ENCODE peak calls at places on chromosomes 5 and 9, in six cellular contexts. One of them, this sample, is unnamed.

GRCh38 chr5:81093536-81094196 is 133.5 kb downstream of the RASGRF2 start:
- DNase-seq in tibial artery: no peak
- DNase-seq in CD4-positive, CD25-positive, alpha-beta regulatory T cell: no peak
- DNase-seq in GM23248: no peak
- DNase-seq in HCT116: no peak
- DNase-seq in PC-3: no peak
- DNase-seq in this sample: no peak

GRCh38 chr5:129460121-129460950 is at the start of gene ADAMTS19:
- DNase-seq in tibial artery: no peak
- DNase-seq in GM23248: peak
- DNase-seq in HCT116: no peak
- DNase-seq in PC-3: peak
- DNase-seq in CD4-positive, CD25-positive, alpha-beta regulatory T cell: no peak
- DNase-seq in this sample: no peak

GRCh38 chr5:144030904-144031303 is 139.6 kb downstream of the YIPF5 start:
- DNase-seq in CD4-positive, CD25-positive, alpha-beta regulatory T cell: no peak
- DNase-seq in HCT116: no peak
- DNase-seq in PC-3: no peak
- DNase-seq in tibial artery: no peak
- DNase-seq in GM23248: no peak
- DNase-seq in this sample: no peak

GRCh38 chr9:73523391-73523790 is 371.7 kb downstream of the ANXA1 start:
- DNase-seq in GM23248: no peak
- DNase-seq in PC-3: no peak
- DNase-seq in HCT116: no peak
- DNase-seq in CD4-positive, CD25-positive, alpha-beta regulatory T cell: no peak
- DNase-seq in tibial artery: no peak
- DNase-seq in this sample: no peak

GRCh38 chr5:159106193-159106568 is 6.5 kb upstream of the EBF1 start:
- DNase-seq in GM23248: no peak
- DNase-seq in tibial artery: no peak
- DNase-seq in PC-3: no peak
- DNase-seq in CD4-positive, CD25-positive, alpha-beta regulatory T cell: no peak
- DNase-seq in HCT116: no peak
- DNase-seq in this sample: no peak

GRCh38 chr5:73821003-73821402 is 195.0 kb downstream of the ARHGEF28 start:
- DNase-seq in tibial artery: no peak
- DNase-seq in CD4-positive, CD25-positive, alpha-beta regulatory T cell: no peak
- DNase-seq in GM23248: no peak
- DNase-seq in PC-3: no peak
- DNase-seq in HCT116: no peak
- DNase-seq in this sample: no peak

GRCh38 chr5:74493426-74493825 is 147.1 kb downstream of the ENC1 start:
- DNase-seq in GM23248: no peak
- DNase-seq in tibial artery: no peak
- DNase-seq in HCT116: no peak
- DNase-seq in CD4-positive, CD25-positive, alpha-beta regulatory T cell: no peak
- DNase-seq in PC-3: no peak
- DNase-seq in this sample: no peak

GRCh38 chr5:142821027-142821732 is 51.0 kb downstream of the ARHGAP26 start:
- DNase-seq in PC-3: peak
- DNase-seq in tibial artery: no peak
- DNase-seq in HCT116: no peak
- DNase-seq in GM23248: no peak
- DNase-seq in CD4-positive, CD25-positive, alpha-beta regulatory T cell: no peak
- DNase-seq in this sample: no peak

GRCh38 chr5:147538232-147538631 is 28.4 kb upstream of the DPYSL3 start:
- DNase-seq in HCT116: no peak
- DNase-seq in CD4-positive, CD25-positive, alpha-beta regulatory T cell: no peak
- DNase-seq in tibial artery: no peak
- DNase-seq in PC-3: no peak
- DNase-seq in GM23248: no peak
- DNase-seq in this sample: no peak

GRCh38 chr5:177382423-177383029 is 1.7 kb upstream of the SLC34A1 start:
- DNase-seq in CD4-positive, CD25-positive, alpha-beta regulatory T cell: no peak
- DNase-seq in HCT116: no peak
- DNase-seq in tibial artery: no peak
- DNase-seq in GM23248: peak
- DNase-seq in PC-3: peak
- DNase-seq in this sample: no peak

GRCh38 chr5:174567506-174568141 is 156.8 kb upstream of the MSX2 start:
- DNase-seq in CD4-positive, CD25-positive, alpha-beta regulatory T cell: no peak
- DNase-seq in tibial artery: no peak
- DNase-seq in GM23248: no peak
- DNase-seq in HCT116: no peak
- DNase-seq in PC-3: no peak
- DNase-seq in this sample: peak

GRCh38 chr5:115209279-115209678 is 39.6 kb upstream of the TRIM36 start:
- DNase-seq in PC-3: no peak
- DNase-seq in GM23248: no peak
- DNase-seq in CD4-positive, CD25-positive, alpha-beta regulatory T cell: no peak
- DNase-seq in HCT116: no peak
- DNase-seq in tibial artery: peak
- DNase-seq in this sample: no peak

GRCh38 chr5:113102121-113102531 is 125.5 kb downstream of the DCP2 start:
- DNase-seq in PC-3: no peak
- DNase-seq in GM23248: peak
- DNase-seq in CD4-positive, CD25-positive, alpha-beta regulatory T cell: no peak
- DNase-seq in HCT116: no peak
- DNase-seq in tibial artery: no peak
- DNase-seq in this sample: no peak

GRCh38 chr5:565782-566445 is 41.7 kb upstream of the SLC9A3 start:
- DNase-seq in CD4-positive, CD25-positive, alpha-beta regulatory T cell: no peak
- DNase-seq in HCT116: no peak
- DNase-seq in PC-3: peak
- DNase-seq in GM23248: peak
- DNase-seq in tibial artery: no peak
- DNase-seq in this sample: no peak

GRCh38 chr5:170404398-170404797 is 15.2 kb upstream of the KCNMB1 start:
- DNase-seq in PC-3: no peak
- DNase-seq in HCT116: no peak
- DNase-seq in tibial artery: no peak
- DNase-seq in GM23248: no peak
- DNase-seq in CD4-positive, CD25-positive, alpha-beta regulatory T cell: no peak
- DNase-seq in this sample: no peak

GRCh38 chr5:55994502-55994997 is at the start of gene IL6ST:
- DNase-seq in CD4-positive, CD25-positive, alpha-beta regulatory T cell: peak
- DNase-seq in HCT116: no peak
- DNase-seq in tibial artery: peak
- DNase-seq in PC-3: peak
- DNase-seq in GM23248: peak
- DNase-seq in this sample: peak

GRCh38 chr5:93273176-93273575 is 307.8 kb downstream of the NR2F1-AS1 start:
- DNase-seq in tibial artery: no peak
- DNase-seq in PC-3: peak
- DNase-seq in HCT116: no peak
- DNase-seq in GM23248: peak
- DNase-seq in CD4-positive, CD25-positive, alpha-beta regulatory T cell: no peak
- DNase-seq in this sample: no peak

GRCh38 chr9:124212381-124213050 is 45.2 kb upstream of the NEK6 start:
- DNase-seq in GM23248: peak
- DNase-seq in CD4-positive, CD25-positive, alpha-beta regulatory T cell: no peak
- DNase-seq in PC-3: peak
- DNase-seq in tibial artery: no peak
- DNase-seq in HCT116: no peak
- DNase-seq in this sample: peak

GRCh38 chr5:127442085-127442484 is 75.4 kb upstream of the PRRC1 start:
- DNase-seq in PC-3: peak
- DNase-seq in CD4-positive, CD25-positive, alpha-beta regulatory T cell: no peak
- DNase-seq in HCT116: no peak
- DNase-seq in tibial artery: no peak
- DNase-seq in GM23248: peak
- DNase-seq in this sample: no peak

GRCh38 chr5:58810086-58810485 is 227.2 kb downstream of the RAB3C start:
- DNase-seq in CD4-positive, CD25-positive, alpha-beta regulatory T cell: no peak
- DNase-seq in HCT116: no peak
- DNase-seq in GM23248: no peak
- DNase-seq in tibial artery: no peak
- DNase-seq in PC-3: no peak
- DNase-seq in this sample: no peak

GRCh38 chr9:107389617-107390071 is 99.9 kb downstream of the KLF4 start:
- DNase-seq in tibial artery: peak
- DNase-seq in PC-3: peak
- DNase-seq in CD4-positive, CD25-positive, alpha-beta regulatory T cell: no peak
- DNase-seq in HCT116: no peak
- DNase-seq in GM23248: peak
- DNase-seq in this sample: no peak

GRCh38 chr5:72234265-72234700 is 85.8 kb downstream of the MRPS27 start:
- DNase-seq in GM23248: peak
- DNase-seq in HCT116: no peak
- DNase-seq in tibial artery: no peak
- DNase-seq in CD4-positive, CD25-positive, alpha-beta regulatory T cell: no peak
- DNase-seq in PC-3: peak
- DNase-seq in this sample: no peak

GRCh38 chr5:86864022-86864421 is 246.3 kb downstream of the COX7C start:
- DNase-seq in CD4-positive, CD25-positive, alpha-beta regulatory T cell: no peak
- DNase-seq in tibial artery: no peak
- DNase-seq in PC-3: no peak
- DNase-seq in GM23248: no peak
- DNase-seq in HCT116: no peak
- DNase-seq in this sample: no peak

GRCh38 chr5:178785999-178786398 is 55.5 kb upstream of the ZNF354A start:
- DNase-seq in tibial artery: no peak
- DNase-seq in PC-3: peak
- DNase-seq in CD4-positive, CD25-positive, alpha-beta regulatory T cell: no peak
- DNase-seq in HCT116: no peak
- DNase-seq in GM23248: peak
- DNase-seq in this sample: no peak

GRCh38 chr5:150129813-150130492 is 25.7 kb downstream of the PDGFRB start:
- DNase-seq in GM23248: peak
- DNase-seq in PC-3: peak
- DNase-seq in CD4-positive, CD25-positive, alpha-beta regulatory T cell: no peak
- DNase-seq in HCT116: peak
- DNase-seq in tibial artery: peak
- DNase-seq in this sample: peak
- H3K27ac ChIP-seq in GM23248: no peak
- H3K27ac ChIP-seq in PC-3: no peak
- H3K27ac ChIP-seq in CD4-positive, CD25-positive, alpha-beta regulatory T cell: no peak
- H3K27ac ChIP-seq in HCT116: no peak
- H3K27ac ChIP-seq in tibial artery: peak
- H3K27ac ChIP-seq in this sample: peak

GRCh38 chr9:97491216-97491999 is 10.1 kb upstream of the TMOD1 start:
- DNase-seq in tibial artery: no peak
- DNase-seq in PC-3: no peak
- DNase-seq in GM23248: no peak
- DNase-seq in CD4-positive, CD25-positive, alpha-beta regulatory T cell: no peak
- DNase-seq in HCT116: no peak
- DNase-seq in this sample: no peak
- H3K4me3 ChIP-seq in tibial artery: no peak
- H3K4me3 ChIP-seq in PC-3: no peak
- H3K4me3 ChIP-seq in GM23248: no peak
- H3K4me3 ChIP-seq in CD4-positive, CD25-positive, alpha-beta regulatory T cell: no peak
- H3K4me3 ChIP-seq in HCT116: no peak
- H3K4me3 ChIP-seq in this sample: no peak

DNA sequence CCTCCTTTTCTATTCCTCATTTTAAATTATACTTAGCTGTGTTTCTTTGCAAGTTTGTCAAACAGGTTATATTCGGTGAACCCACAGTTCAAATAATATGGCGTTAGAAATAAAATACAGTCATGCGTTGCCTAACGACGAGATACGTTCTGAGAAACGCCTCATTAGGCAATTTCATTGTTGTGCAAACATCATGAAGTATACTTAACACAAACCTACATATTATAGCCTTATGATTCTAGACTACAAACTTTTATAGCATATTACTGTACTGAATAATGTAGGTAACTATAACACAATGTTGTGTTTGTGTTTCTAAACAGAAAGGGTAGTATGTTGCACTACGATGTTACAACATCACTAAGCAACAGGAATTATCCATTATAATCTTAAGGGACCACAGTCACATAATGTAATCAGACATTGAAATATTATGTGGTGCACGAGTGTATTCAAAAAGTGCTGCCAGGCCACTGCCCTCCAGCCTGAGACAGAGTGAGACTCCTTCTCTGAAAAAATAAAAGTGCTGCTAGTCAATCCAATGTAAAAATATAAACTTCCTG is 3.0 kb upstream of the SMC2 start:
- DNase-seq in tibial artery: no peak
- DNase-seq in GM23248: no peak
- DNase-seq in HCT116: no peak
- DNase-seq in CD4-positive, CD25-positive, alpha-beta regulatory T cell: no peak
- DNase-seq in PC-3: peak
- DNase-seq in this sample: no peak
- H3K27ac ChIP-seq in tibial artery: peak
- H3K27ac ChIP-seq in GM23248: no peak
- H3K27ac ChIP-seq in HCT116: no peak
- H3K27ac ChIP-seq in CD4-positive, CD25-positive, alpha-beta regulatory T cell: no peak
- H3K27ac ChIP-seq in PC-3: peak
- H3K27ac ChIP-seq in this sample: peak

DNA sequence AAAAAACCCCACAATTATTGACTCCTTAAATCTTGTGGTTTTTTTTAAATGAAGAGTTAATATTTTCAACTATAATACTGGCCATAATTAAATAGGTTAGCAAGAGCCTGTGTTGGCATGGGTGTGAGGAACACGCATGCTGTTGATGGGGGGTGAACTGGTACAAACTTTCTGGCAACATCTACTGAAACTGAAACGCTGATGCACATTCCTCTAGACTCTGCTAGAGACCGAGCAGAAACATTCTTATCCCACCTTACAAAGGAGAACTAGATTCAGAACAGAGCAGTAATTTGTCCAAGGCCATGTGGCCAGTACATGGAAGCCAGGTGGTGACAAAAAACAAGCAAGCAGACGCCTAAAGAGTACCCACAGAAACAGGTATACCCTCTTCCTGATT is 2.4 kb downstream of the BICD2 start:
- DNase-seq in PC-3: no peak
- DNase-seq in HCT116: no peak
- DNase-seq in GM23248: peak
- DNase-seq in CD4-positive, CD25-positive, alpha-beta regulatory T cell: no peak
- DNase-seq in tibial artery: no peak
- DNase-seq in this sample: no peak
- H3K4me3 ChIP-seq in PC-3: peak
- H3K4me3 ChIP-seq in HCT116: no peak
- H3K4me3 ChIP-seq in GM23248: peak
- H3K4me3 ChIP-seq in CD4-positive, CD25-positive, alpha-beta regulatory T cell: peak
- H3K4me3 ChIP-seq in tibial artery: peak
- H3K4me3 ChIP-seq in this sample: peak

DNA sequence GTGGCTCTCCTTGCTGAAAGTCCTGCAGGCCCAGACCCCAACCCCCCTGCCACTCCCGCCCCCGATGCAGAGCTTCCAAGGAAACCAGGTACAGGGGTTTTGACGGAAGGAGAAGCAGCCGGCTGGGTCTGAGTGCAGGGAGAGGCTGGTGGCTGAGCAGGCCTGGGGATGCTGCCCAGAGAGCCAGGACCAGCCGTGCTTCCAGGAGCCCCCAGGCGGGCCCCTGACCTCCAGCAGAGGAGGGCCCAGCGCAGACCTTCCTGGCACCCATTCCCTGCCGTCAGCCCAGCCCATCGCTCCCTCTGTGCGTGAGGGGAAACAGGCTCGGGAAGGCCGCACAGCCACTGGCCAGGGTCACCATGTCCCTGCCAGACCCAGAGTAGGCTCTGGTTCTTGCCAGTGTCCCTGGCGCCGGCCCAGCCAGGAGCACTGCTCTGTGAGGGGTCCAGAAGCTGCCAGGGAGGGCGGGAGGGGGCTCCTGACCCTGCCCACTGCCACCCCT is 332 bp downstream of the LCN12 start:
- DNase-seq in PC-3: no peak
- DNase-seq in CD4-positive, CD25-positive, alpha-beta regulatory T cell: no peak
- DNase-seq in tibial artery: no peak
- DNase-seq in GM23248: no peak
- DNase-seq in HCT116: no peak
- DNase-seq in this sample: no peak
- H3K27ac ChIP-seq in PC-3: no peak
- H3K27ac ChIP-seq in CD4-positive, CD25-positive, alpha-beta regulatory T cell: no peak
- H3K27ac ChIP-seq in tibial artery: no peak
- H3K27ac ChIP-seq in GM23248: no peak
- H3K27ac ChIP-seq in HCT116: no peak
- H3K27ac ChIP-seq in this sample: no peak

This sample was measured in coronary artery.